ENCODE peak calls at places on chromosomes 2 and 18, in ten cellular contexts. One of them, this sample, is unnamed.
A peak's percentile ranks its signal among the peaks of the same experiment; 100 is the strongest.

GRCh38 chr2:46379213-46380037 is 82.2 kb downstream of the EPAS1 start:
- DNase-seq in fibroblast of mammary gland: no peak
- DNase-seq in tibial nerve: no peak
- DNase-seq in MM.1S: no peak
- DNase-seq in OCI-LY7: no peak
- DNase-seq in GM06990: no peak
- DNase-seq in cardiac muscle cell: peak; percentile 35
- DNase-seq in uterus: no peak
- DNase-seq in cardiac fibroblast: no peak
- DNase-seq in mucosa of descending colon: no peak
- DNase-seq in this sample: no peak

GRCh38 chr2:99865818-99866676 is 276.3 kb downstream of the AFF3 start:
- DNase-seq in fibroblast of mammary gland: peak; percentile 49
- DNase-seq in tibial nerve: no peak
- DNase-seq in MM.1S: no peak
- DNase-seq in OCI-LY7: no peak
- DNase-seq in GM06990: no peak
- DNase-seq in cardiac muscle cell: no peak
- DNase-seq in uterus: no peak
- DNase-seq in cardiac fibroblast: no peak
- DNase-seq in mucosa of descending colon: no peak
- DNase-seq in this sample: peak; percentile 84

GRCh38 chr2:234881413-234882241 is 70.2 kb upstream of the SH3BP4 start:
- DNase-seq in fibroblast of mammary gland: peak; percentile 92
- DNase-seq in tibial nerve: peak; percentile 63
- DNase-seq in MM.1S: peak; percentile 90
- DNase-seq in OCI-LY7: peak; percentile 64
- DNase-seq in GM06990: peak; percentile 5
- DNase-seq in cardiac muscle cell: peak; percentile 89
- DNase-seq in uterus: peak; percentile 87
- DNase-seq in cardiac fibroblast: peak; percentile 97
- DNase-seq in mucosa of descending colon: peak; percentile 94
- DNase-seq in this sample: no peak

GRCh38 chr2:65071499-65072180 is 15.4 kb downstream of the CEP68 start:
- DNase-seq in fibroblast of mammary gland: no peak
- DNase-seq in tibial nerve: no peak
- DNase-seq in MM.1S: no peak
- DNase-seq in OCI-LY7: peak; percentile 47
- DNase-seq in GM06990: no peak
- DNase-seq in cardiac muscle cell: no peak
- DNase-seq in uterus: no peak
- DNase-seq in cardiac fibroblast: peak; percentile 28
- DNase-seq in mucosa of descending colon: no peak
- DNase-seq in this sample: no peak

GRCh38 chr2:220748875-220749479 is 823.1 kb downstream of the EPHA4 start:
- DNase-seq in fibroblast of mammary gland: no peak
- DNase-seq in tibial nerve: no peak
- DNase-seq in MM.1S: no peak
- DNase-seq in OCI-LY7: no peak
- DNase-seq in GM06990: no peak
- DNase-seq in cardiac muscle cell: no peak
- DNase-seq in uterus: no peak
- DNase-seq in cardiac fibroblast: no peak
- DNase-seq in mucosa of descending colon: no peak
- DNase-seq in this sample: no peak

GRCh38 chr2:171136024-171136423 is 24.7 kb downstream of the TLK1 start:
- DNase-seq in fibroblast of mammary gland: no peak
- DNase-seq in tibial nerve: no peak
- DNase-seq in MM.1S: peak; percentile 45
- DNase-seq in OCI-LY7: no peak
- DNase-seq in GM06990: peak; percentile 44
- DNase-seq in cardiac muscle cell: no peak
- DNase-seq in uterus: no peak
- DNase-seq in cardiac fibroblast: no peak
- DNase-seq in mucosa of descending colon: no peak
- DNase-seq in this sample: no peak

GRCh38 chr18:2680216-2680792 is 24.8 kb downstream of the SMCHD1 start:
- DNase-seq in fibroblast of mammary gland: no peak
- DNase-seq in tibial nerve: no peak
- DNase-seq in MM.1S: peak; percentile 5
- DNase-seq in OCI-LY7: no peak
- DNase-seq in GM06990: no peak
- DNase-seq in cardiac muscle cell: no peak
- DNase-seq in uterus: no peak
- DNase-seq in cardiac fibroblast: no peak
- DNase-seq in mucosa of descending colon: no peak
- DNase-seq in this sample: no peak

GRCh38 chr2:58107803-58108710 is 61.5 kb downstream of the VRK2 start:
- DNase-seq in fibroblast of mammary gland: peak; percentile 96
- DNase-seq in tibial nerve: no peak
- DNase-seq in MM.1S: no peak
- DNase-seq in OCI-LY7: no peak
- DNase-seq in GM06990: no peak
- DNase-seq in cardiac muscle cell: no peak
- DNase-seq in uterus: no peak
- DNase-seq in cardiac fibroblast: peak; percentile 98
- DNase-seq in mucosa of descending colon: no peak
- DNase-seq in this sample: peak; percentile 97

GRCh38 chr2:162926501-162926900 is 87.9 kb upstream of the KCNH7 start:
- DNase-seq in fibroblast of mammary gland: peak; percentile 53
- DNase-seq in tibial nerve: no peak
- DNase-seq in MM.1S: no peak
- DNase-seq in OCI-LY7: no peak
- DNase-seq in GM06990: no peak
- DNase-seq in cardiac muscle cell: no peak
- DNase-seq in uterus: no peak
- DNase-seq in cardiac fibroblast: peak; percentile 76
- DNase-seq in mucosa of descending colon: no peak
- DNase-seq in this sample: no peak

GRCh38 chr2:28589746-28590463 is 94.0 kb downstream of the PLB1 start:
- DNase-seq in fibroblast of mammary gland: no peak
- DNase-seq in tibial nerve: no peak
- DNase-seq in MM.1S: no peak
- DNase-seq in OCI-LY7: no peak
- DNase-seq in GM06990: no peak
- DNase-seq in cardiac muscle cell: no peak
- DNase-seq in uterus: peak; percentile 11
- DNase-seq in cardiac fibroblast: no peak
- DNase-seq in mucosa of descending colon: no peak
- DNase-seq in this sample: no peak

GRCh38 chr18:54772081-54772480 is 56.2 kb upstream of the RAB27B start:
- DNase-seq in fibroblast of mammary gland: peak; percentile 21
- DNase-seq in tibial nerve: no peak
- DNase-seq in MM.1S: no peak
- DNase-seq in OCI-LY7: no peak
- DNase-seq in GM06990: no peak
- DNase-seq in cardiac muscle cell: no peak
- DNase-seq in uterus: no peak
- DNase-seq in cardiac fibroblast: peak; percentile 3
- DNase-seq in mucosa of descending colon: no peak
- DNase-seq in this sample: no peak

GRCh38 chr18:58110398-58110797 is 66.4 kb downstream of the NEDD4L start:
- DNase-seq in fibroblast of mammary gland: no peak
- DNase-seq in tibial nerve: no peak
- DNase-seq in MM.1S: no peak
- DNase-seq in OCI-LY7: no peak
- DNase-seq in GM06990: peak; percentile 39
- DNase-seq in cardiac muscle cell: no peak
- DNase-seq in uterus: no peak
- DNase-seq in cardiac fibroblast: no peak
- DNase-seq in mucosa of descending colon: no peak
- DNase-seq in this sample: no peak

GRCh38 chr2:66236067-66236705 is 198.7 kb upstream of the MEIS1 start:
- DNase-seq in fibroblast of mammary gland: no peak
- DNase-seq in tibial nerve: no peak
- DNase-seq in MM.1S: no peak
- DNase-seq in OCI-LY7: no peak
- DNase-seq in GM06990: no peak
- DNase-seq in cardiac muscle cell: no peak
- DNase-seq in uterus: no peak
- DNase-seq in cardiac fibroblast: no peak
- DNase-seq in mucosa of descending colon: no peak
- DNase-seq in this sample: no peak

GRCh38 chr18:39841133-39842041 is 2113.6 kb upstream of the PIK3C3 start:
- DNase-seq in fibroblast of mammary gland: peak; percentile 78
- DNase-seq in tibial nerve: no peak
- DNase-seq in MM.1S: no peak
- DNase-seq in OCI-LY7: no peak
- DNase-seq in GM06990: no peak
- DNase-seq in cardiac muscle cell: peak; percentile 64
- DNase-seq in uterus: no peak
- DNase-seq in cardiac fibroblast: peak; percentile 70
- DNase-seq in mucosa of descending colon: peak; percentile 38
- DNase-seq in this sample: peak; percentile 8

GRCh38 chr2:240803191-240803590 is 16.8 kb downstream of the KIF1A start:
- DNase-seq in fibroblast of mammary gland: no peak
- DNase-seq in tibial nerve: no peak
- DNase-seq in MM.1S: no peak
- DNase-seq in OCI-LY7: no peak
- DNase-seq in GM06990: no peak
- DNase-seq in cardiac muscle cell: no peak
- DNase-seq in uterus: no peak
- DNase-seq in cardiac fibroblast: no peak
- DNase-seq in mucosa of descending colon: no peak
- DNase-seq in this sample: no peak

GRCh38 chr18:45652303-45652702 is 37.0 kb downstream of the SLC14A2 start:
- DNase-seq in fibroblast of mammary gland: no peak
- DNase-seq in tibial nerve: no peak
- DNase-seq in MM.1S: no peak
- DNase-seq in OCI-LY7: no peak
- DNase-seq in GM06990: no peak
- DNase-seq in cardiac muscle cell: no peak
- DNase-seq in uterus: no peak
- DNase-seq in cardiac fibroblast: no peak
- DNase-seq in mucosa of descending colon: no peak
- DNase-seq in this sample: no peak

GRCh38 chr2:88733155-88733902 is 41.9 kb downstream of the RPIA start:
- DNase-seq in fibroblast of mammary gland: no peak
- DNase-seq in tibial nerve: no peak
- DNase-seq in MM.1S: no peak
- DNase-seq in OCI-LY7: no peak
- DNase-seq in GM06990: no peak
- DNase-seq in cardiac muscle cell: no peak
- DNase-seq in uterus: no peak
- DNase-seq in cardiac fibroblast: no peak
- DNase-seq in mucosa of descending colon: no peak
- DNase-seq in this sample: no peak

GRCh38 chr2:98013407-98014042 is 17.8 kb upstream of the TMEM131 start:
- DNase-seq in fibroblast of mammary gland: peak; percentile 85
- DNase-seq in tibial nerve: no peak
- DNase-seq in MM.1S: peak; percentile 54
- DNase-seq in OCI-LY7: no peak
- DNase-seq in GM06990: peak; percentile 48
- DNase-seq in cardiac muscle cell: no peak
- DNase-seq in uterus: no peak
- DNase-seq in cardiac fibroblast: peak; percentile 47
- DNase-seq in mucosa of descending colon: no peak
- DNase-seq in this sample: no peak
- H3K4me3 ChIP-seq in fibroblast of mammary gland: peak overlapping the region; percentile 20
- H3K4me3 ChIP-seq in tibial nerve: no peak overlapping the region
- H3K4me3 ChIP-seq in MM.1S: peak overlapping the region; percentile 30
- H3K4me3 ChIP-seq in OCI-LY7: peak overlapping the region; percentile 48
- H3K4me3 ChIP-seq in GM06990: peak overlapping the region; percentile 43
- H3K4me3 ChIP-seq in cardiac muscle cell: no peak overlapping the region
- H3K4me3 ChIP-seq in uterus: no peak overlapping the region
- H3K4me3 ChIP-seq in cardiac fibroblast: no peak overlapping the region
- H3K4me3 ChIP-seq in mucosa of descending colon: no peak overlapping the region
- H3K4me3 ChIP-seq in this sample: peak overlapping the region; percentile 1

DNA sequence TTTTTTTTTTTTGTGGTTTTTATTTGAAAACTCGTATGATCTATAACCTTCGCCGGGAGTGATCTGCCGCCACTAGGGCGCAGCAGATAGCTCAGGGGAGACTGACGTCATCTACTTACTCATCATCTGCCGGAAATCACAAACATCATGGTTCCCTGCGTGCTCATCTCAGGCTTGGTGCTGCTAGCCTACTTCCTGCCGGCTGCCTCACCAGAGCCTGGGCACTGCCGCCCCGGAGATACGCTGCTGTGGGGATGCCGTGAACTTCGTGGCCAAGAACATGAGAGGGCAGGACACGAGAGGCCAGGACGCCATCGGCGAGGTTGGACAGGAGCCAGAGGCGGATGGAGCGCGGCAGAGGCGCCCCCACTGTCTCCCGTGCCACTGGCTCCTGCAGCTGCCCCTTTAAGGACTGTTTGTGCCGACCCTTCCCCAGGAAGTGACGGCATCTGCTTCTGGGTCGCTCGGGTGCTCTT is 68.8 kb downstream of the DOK6 start:
- DNase-seq in fibroblast of mammary gland: peak; percentile 18
- DNase-seq in tibial nerve: no peak
- DNase-seq in MM.1S: no peak
- DNase-seq in OCI-LY7: no peak
- DNase-seq in GM06990: peak; percentile 6
- DNase-seq in cardiac muscle cell: no peak
- DNase-seq in uterus: no peak
- DNase-seq in cardiac fibroblast: peak; percentile 26
- DNase-seq in mucosa of descending colon: peak; percentile 2
- DNase-seq in this sample: no peak
- TF ChIP-seq CTCF in fibroblast of mammary gland: peak; percentile 12
- TF ChIP-seq CTCF in tibial nerve: no peak
- TF ChIP-seq CTCF in MM.1S: no peak
- TF ChIP-seq CTCF in OCI-LY7: peak; percentile 43
- TF ChIP-seq CTCF in GM06990: peak; percentile 29
- TF ChIP-seq CTCF in cardiac muscle cell: peak; percentile 21
- TF ChIP-seq CTCF in uterus: no peak
- TF ChIP-seq CTCF in cardiac fibroblast: no peak
- TF ChIP-seq CTCF in mucosa of descending colon: no peak
- TF ChIP-seq CTCF in this sample: no peak

GRCh38 chr2:188976545-188977268 is 2.5 kb downstream of the COL3A1 start:
- DNase-seq in fibroblast of mammary gland: peak; percentile 84
- DNase-seq in tibial nerve: no peak
- DNase-seq in MM.1S: no peak
- DNase-seq in OCI-LY7: peak; percentile 18
- DNase-seq in GM06990: no peak
- DNase-seq in cardiac muscle cell: no peak
- DNase-seq in uterus: no peak
- DNase-seq in cardiac fibroblast: peak; percentile 83
- DNase-seq in mucosa of descending colon: peak; percentile 23
- DNase-seq in this sample: no peak
- H3K4me3 ChIP-seq in fibroblast of mammary gland: peak overlapping the region; percentile 85
- H3K4me3 ChIP-seq in tibial nerve: peak overlapping the region; percentile 53
- H3K4me3 ChIP-seq in MM.1S: no peak overlapping the region
- H3K4me3 ChIP-seq in OCI-LY7: no peak overlapping the region
- H3K4me3 ChIP-seq in GM06990: no peak overlapping the region
- H3K4me3 ChIP-seq in cardiac muscle cell: no peak overlapping the region
- H3K4me3 ChIP-seq in uterus: peak overlapping the region; percentile 49
- H3K4me3 ChIP-seq in cardiac fibroblast: peak overlapping the region; percentile 60
- H3K4me3 ChIP-seq in mucosa of descending colon: no peak overlapping the region
- H3K4me3 ChIP-seq in this sample: peak overlapping the region; percentile 64

DNA sequence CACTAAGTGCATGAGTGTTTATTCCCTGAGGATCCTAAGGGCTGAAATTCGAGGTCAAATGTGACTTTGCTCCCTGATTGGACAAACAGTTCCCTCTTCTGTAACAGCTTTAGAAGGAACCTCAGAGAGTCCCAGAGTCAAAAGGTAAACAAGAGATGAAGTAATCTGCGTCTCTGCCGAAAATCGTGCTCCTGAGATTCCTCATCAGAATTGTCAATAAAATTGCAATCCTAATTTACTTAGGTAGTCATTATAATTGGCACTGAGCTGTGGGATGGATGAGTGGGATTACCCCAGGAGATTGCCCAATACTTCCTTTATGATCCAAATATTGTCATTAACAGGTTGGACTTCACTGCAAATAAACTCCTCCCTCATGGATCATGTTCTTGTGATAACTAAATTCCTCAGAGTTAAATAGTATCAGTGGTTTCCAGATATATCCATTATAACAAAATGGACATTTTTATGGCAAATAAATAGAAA is 907 bp upstream of the SUCLG1 start:
- DNase-seq in fibroblast of mammary gland: peak; percentile 24
- DNase-seq in tibial nerve: no peak
- DNase-seq in MM.1S: no peak
- DNase-seq in OCI-LY7: peak; percentile 12
- DNase-seq in GM06990: no peak
- DNase-seq in cardiac muscle cell: no peak
- DNase-seq in uterus: no peak
- DNase-seq in cardiac fibroblast: no peak
- DNase-seq in mucosa of descending colon: peak; percentile 10
- DNase-seq in this sample: no peak
- TF ChIP-seq CTCF in fibroblast of mammary gland: no peak
- TF ChIP-seq CTCF in tibial nerve: no peak
- TF ChIP-seq CTCF in MM.1S: no peak
- TF ChIP-seq CTCF in OCI-LY7: no peak
- TF ChIP-seq CTCF in GM06990: no peak
- TF ChIP-seq CTCF in cardiac muscle cell: no peak
- TF ChIP-seq CTCF in uterus: no peak
- TF ChIP-seq CTCF in cardiac fibroblast: no peak
- TF ChIP-seq CTCF in mucosa of descending colon: no peak
- TF ChIP-seq CTCF in this sample: no peak

This sample was measured in AG09309.